ENCODE peak calls at places on chromosomes 2 and 18, in four cellular contexts. One of them, this sample, is unnamed.

GRCh38 chr2:167750675-167751074 is 496.7 kb downstream of the STK39 start:
- DNase-seq in A549: no peak
- DNase-seq in spleen: no peak
- DNase-seq in astrocyte: no peak
- DNase-seq in this sample: no peak

GRCh38 chr2:172826522-172826921 is 90.9 kb downstream of the RAPGEF4 start:
- DNase-seq in spleen: no peak
- DNase-seq in astrocyte: no peak
- DNase-seq in A549: no peak
- DNase-seq in this sample: no peak

GRCh38 chr2:96325038-96325883 is at the start of gene ITPRIPL1:
- DNase-seq in A549: no peak
- DNase-seq in spleen: peak; percentile 85
- DNase-seq in astrocyte: no peak
- DNase-seq in this sample: no peak

GRCh38 chr2:219449609-219450008 is 15.0 kb downstream of the SPEG start:
- DNase-seq in astrocyte: no peak
- DNase-seq in spleen: no peak
- DNase-seq in A549: no peak
- DNase-seq in this sample: no peak

GRCh38 chr2:165837122-165837521 is 43.1 kb upstream of the GALNT3 start:
- DNase-seq in A549: no peak
- DNase-seq in astrocyte: peak; percentile 78
- DNase-seq in spleen: no peak
- DNase-seq in this sample: no peak

GRCh38 chr18:9866627-9867453 is 18.9 kb upstream of the TXNDC2 start:
- DNase-seq in spleen: no peak
- DNase-seq in astrocyte: peak; percentile 29
- DNase-seq in A549: no peak
- DNase-seq in this sample: peak; percentile 75

GRCh38 chr2:161876416-161876815 is 197.6 kb downstream of the DPP4 start:
- DNase-seq in spleen: no peak
- DNase-seq in astrocyte: no peak
- DNase-seq in A549: no peak
- DNase-seq in this sample: no peak

GRCh38 chr2:183604065-183604464 is 479.8 kb downstream of the NUP35 start:
- DNase-seq in spleen: no peak
- DNase-seq in astrocyte: no peak
- DNase-seq in A549: no peak
- DNase-seq in this sample: no peak

GRCh38 chr2:235793163-235793752 is 299.4 kb downstream of the AGAP1 start:
- DNase-seq in astrocyte: no peak
- DNase-seq in A549: peak; percentile 6
- DNase-seq in spleen: peak; percentile 64
- DNase-seq in this sample: no peak

GRCh38 chr2:116737951-116738350 is 1076.5 kb upstream of the DDX18 start:
- DNase-seq in astrocyte: no peak
- DNase-seq in A549: no peak
- DNase-seq in spleen: no peak
- DNase-seq in this sample: no peak

GRCh38 chr2:16394072-16394985 is 271.3 kb downstream of the CYRIA start:
- DNase-seq in spleen: no peak
- DNase-seq in astrocyte: no peak
- DNase-seq in A549: no peak
- DNase-seq in this sample: no peak

GRCh38 chr2:137117385-137117784 is 352.0 kb downstream of the THSD7B start:
- DNase-seq in astrocyte: peak; percentile 10
- DNase-seq in spleen: no peak
- DNase-seq in A549: no peak
- DNase-seq in this sample: no peak

GRCh38 chr2:215677466-215677865 is 241.6 kb upstream of the FN1 start:
- DNase-seq in A549: no peak
- DNase-seq in astrocyte: peak; percentile 74
- DNase-seq in spleen: no peak
- DNase-seq in this sample: no peak

GRCh38 chr2:241546771-241547498 is 11.6 kb upstream of the BOK start:
- DNase-seq in astrocyte: peak; percentile 94
- DNase-seq in spleen: peak; percentile 67
- DNase-seq in A549: no peak
- DNase-seq in this sample: no peak

GRCh38 chr18:43277164-43277600 is at the start of gene SYT4:
- DNase-seq in spleen: peak; percentile 57
- DNase-seq in A549: no peak
- DNase-seq in astrocyte: peak; percentile 62
- DNase-seq in this sample: peak; percentile 69

GRCh38 chr2:28374331-28374730 is 18.3 kb upstream of the FOSL2 start:
- DNase-seq in astrocyte: no peak
- DNase-seq in spleen: peak; percentile 56
- DNase-seq in A549: no peak
- DNase-seq in this sample: peak; percentile 40

GRCh38 chr2:161418715-161419337 is 2.7 kb downstream of the TBR1 start:
- DNase-seq in spleen: no peak
- DNase-seq in A549: no peak
- DNase-seq in astrocyte: no peak
- DNase-seq in this sample: no peak

GRCh38 chr2:233810385-233810784 is 32.3 kb downstream of the MROH2A start:
- DNase-seq in A549: no peak
- DNase-seq in spleen: no peak
- DNase-seq in astrocyte: no peak
- DNase-seq in this sample: peak; percentile 16

GRCh38 chr2:231463698-231464575 is at the start of gene NCL:
- DNase-seq in A549: peak; percentile 46
- DNase-seq in astrocyte: peak; percentile 94
- DNase-seq in spleen: peak; percentile 96
- DNase-seq in this sample: peak; percentile 93

GRCh38 chr2:215747244-215747620 is 266.1 kb downstream of the MREG start:
- DNase-seq in astrocyte: peak; percentile 63
- DNase-seq in A549: no peak
- DNase-seq in spleen: no peak
- DNase-seq in this sample: no peak

GRCh38 chr18:8424481-8424880 is 184.8 kb upstream of the RAB12 start:
- DNase-seq in spleen: no peak
- DNase-seq in astrocyte: no peak
- DNase-seq in A549: no peak
- DNase-seq in this sample: no peak

GRCh38 chr18:9296233-9297006 is 38.2 kb upstream of the TWSG1 start:
- DNase-seq in astrocyte: no peak
- DNase-seq in A549: no peak
- DNase-seq in spleen: no peak
- DNase-seq in this sample: no peak

GRCh38 chr18:468841-469796 is 31.4 kb downstream of the COLEC12 start:
- DNase-seq in spleen: no peak
- DNase-seq in A549: no peak
- DNase-seq in astrocyte: no peak
- DNase-seq in this sample: no peak

DNA sequence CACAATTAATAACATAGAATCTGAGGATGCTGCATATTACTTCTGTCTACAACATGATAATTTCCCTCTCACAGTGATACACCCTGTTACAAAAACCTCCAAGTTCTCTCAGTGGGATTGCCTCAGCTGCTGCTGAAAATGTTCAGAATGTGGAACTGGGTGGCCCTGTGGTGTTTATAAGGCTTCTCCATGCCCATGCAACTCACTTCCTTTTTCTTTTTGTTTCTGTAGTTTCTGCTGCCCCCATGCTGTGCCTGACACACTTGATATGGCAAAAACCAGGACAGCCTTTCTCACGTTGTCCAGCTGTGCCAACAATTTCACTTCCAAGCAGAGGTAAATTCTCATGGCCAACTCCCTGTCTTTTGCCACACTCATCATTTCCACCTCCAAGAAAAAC is 206.2 kb downstream of the RPIA start:
- DNase-seq in A549: no peak
- DNase-seq in spleen: no peak
- DNase-seq in astrocyte: no peak
- DNase-seq in this sample: no peak
- H3K4me1 ChIP-seq in A549: no peaks in the 10 kb centered on the region
- H3K4me1 ChIP-seq in spleen: no peaks in the 10 kb centered on the region
- H3K4me1 ChIP-seq in astrocyte: no peaks in the 10 kb centered on the region
- H3K4me1 ChIP-seq in this sample: no peaks in the 10 kb centered on the region

GRCh38 chr2:14776216-14776615 is 143.7 kb downstream of the LRATD1 start:
- DNase-seq in astrocyte: no peak
- DNase-seq in spleen: no peak
- DNase-seq in A549: no peak
- DNase-seq in this sample: no peak
- H3K4me3 ChIP-seq in astrocyte: no peak overlapping the region
- H3K4me3 ChIP-seq in spleen: no peak overlapping the region
- H3K4me3 ChIP-seq in A549: no peak overlapping the region
- H3K4me3 ChIP-seq in this sample: no peak overlapping the region

GRCh38 chr2:63843791-63844190 is 2.1 kb downstream of the UGP2 start:
- DNase-seq in astrocyte: no peak
- DNase-seq in A549: no peak
- DNase-seq in spleen: no peak
- DNase-seq in this sample: no peak

GRCh38 chr2:63845866-63846265 is 4.2 kb downstream of the UGP2 start:
- DNase-seq in astrocyte: no peak
- DNase-seq in spleen: no peak
- DNase-seq in A549: no peak
- DNase-seq in this sample: no peak

GRCh38 chr2:63849381-63850203 is 7.9 kb downstream of the UGP2 start:
- DNase-seq in A549: no peak
- DNase-seq in spleen: no peak
- DNase-seq in astrocyte: peak; percentile 66
- DNase-seq in this sample: no peak

GRCh38 chr2:63844616-63845015 is 2.9 kb downstream of the UGP2 start:
- DNase-seq in spleen: no peak
- DNase-seq in A549: no peak
- DNase-seq in astrocyte: no peak
- DNase-seq in this sample: no peak

DNA sequence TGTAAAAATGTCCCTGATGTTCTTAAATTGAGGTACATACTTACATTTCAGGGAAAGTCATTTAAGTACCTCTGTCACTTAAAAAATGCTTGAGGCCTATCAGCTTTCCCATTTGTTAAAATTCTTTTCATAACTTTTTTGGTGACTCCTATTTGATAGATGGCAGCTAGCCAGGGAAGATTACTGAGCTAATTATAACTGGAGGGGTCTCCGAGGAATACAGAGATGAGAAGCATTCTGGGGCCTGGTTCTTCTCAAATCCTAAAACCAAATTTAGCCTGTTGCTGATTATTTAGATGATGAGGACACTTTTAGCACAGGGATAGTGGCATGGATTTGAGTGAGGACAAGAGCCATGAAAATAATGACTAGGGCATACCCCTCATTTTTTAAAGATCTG is 4.8 kb downstream of the UGP2 start:
- DNase-seq in astrocyte: no peak
- DNase-seq in spleen: no peak
- DNase-seq in A549: no peak
- DNase-seq in this sample: no peak
- H3K4me1 ChIP-seq in astrocyte: peaks cover 20% of the 10 kb centered on the region
- H3K4me1 ChIP-seq in spleen: peaks cover 44% of the 10 kb centered on the region
- H3K4me1 ChIP-seq in A549: peaks cover 30% of the 10 kb centered on the region
- H3K4me1 ChIP-seq in this sample: peaks cover 62% of the 10 kb centered on the region

DNA sequence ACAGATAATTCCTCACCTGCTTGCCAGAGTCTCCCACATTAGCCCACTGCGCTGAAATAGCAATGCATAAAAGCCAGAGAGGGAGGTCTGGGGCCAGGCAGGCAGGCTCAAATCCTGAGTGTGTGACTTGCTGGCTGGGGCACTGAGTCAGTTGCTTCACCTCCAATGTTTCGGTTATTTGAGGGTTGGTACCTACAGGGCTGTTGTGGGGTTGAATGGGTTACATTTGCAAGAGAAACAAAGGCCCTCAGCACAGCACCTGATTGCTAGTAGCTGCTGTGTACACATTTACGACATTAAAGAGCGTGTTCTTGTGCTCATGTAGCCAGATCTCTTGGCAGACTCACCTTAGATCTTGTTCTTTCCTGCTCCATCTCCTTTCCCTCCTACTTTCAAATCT is 34.1 kb upstream of the FAM110C start:
- DNase-seq in astrocyte: no peak
- DNase-seq in A549: no peak
- DNase-seq in spleen: no peak
- DNase-seq in this sample: no peak
- H3K4me3 ChIP-seq in astrocyte: no peak overlapping the region
- H3K4me3 ChIP-seq in A549: no peak overlapping the region
- H3K4me3 ChIP-seq in spleen: no peak overlapping the region
- H3K4me3 ChIP-seq in this sample: no peak overlapping the region

DNA sequence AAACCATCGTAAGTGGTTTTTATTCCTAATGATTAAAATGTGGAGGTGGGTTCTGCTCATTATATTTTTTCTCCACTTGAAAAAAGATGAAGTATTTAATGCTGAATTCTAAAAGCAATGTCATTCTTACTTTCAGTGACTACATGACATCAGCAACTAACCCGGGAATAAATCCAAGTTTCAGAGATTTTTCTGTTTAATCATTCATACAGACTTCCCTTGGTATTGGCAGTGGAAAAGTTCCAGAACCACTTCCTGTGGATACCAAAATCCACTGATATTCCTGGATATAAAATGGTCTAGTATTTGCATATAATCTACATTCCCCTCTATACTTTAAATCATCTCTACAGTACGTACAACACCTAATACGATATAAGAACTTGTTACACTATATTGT is 128.6 kb downstream of the ZNF532 start:
- DNase-seq in spleen: no peak
- DNase-seq in astrocyte: peak; percentile 93
- DNase-seq in A549: peak; percentile 49
- DNase-seq in this sample: no peak
- H3K4me1 ChIP-seq in spleen: peaks cover 23% of the 10 kb centered on the region
- H3K4me1 ChIP-seq in astrocyte: peaks cover 65% of the 10 kb centered on the region
- H3K4me1 ChIP-seq in A549: peaks cover 58% of the 10 kb centered on the region
- H3K4me1 ChIP-seq in this sample: peaks cover 24% of the 10 kb centered on the region

GRCh38 chr2:127083819-127084503 is 23.0 kb downstream of the BIN1 start:
- DNase-seq in spleen: no peak
- DNase-seq in astrocyte: peak; percentile 98
- DNase-seq in A549: no peak
- DNase-seq in this sample: peak; percentile 88
- H3K4me3 ChIP-seq in spleen: no peak overlapping the region
- H3K4me3 ChIP-seq in astrocyte: peak overlapping the region; percentile 21
- H3K4me3 ChIP-seq in A549: no peak overlapping the region
- H3K4me3 ChIP-seq in this sample: no peak overlapping the region

GRCh38 chr2:128686498-128686861 is 367.8 kb upstream of the HS6ST1 start:
- DNase-seq in spleen: no peak
- DNase-seq in astrocyte: peak; percentile 10
- DNase-seq in A549: no peak
- DNase-seq in this sample: no peak

GRCh38 chr2:128685841-128686497 is 367.3 kb upstream of the HS6ST1 start:
- DNase-seq in spleen: no peak
- DNase-seq in A549: no peak
- DNase-seq in astrocyte: no peak
- DNase-seq in this sample: no peak

GRCh38 chr2:128681351-128681906 is 362.8 kb upstream of the HS6ST1 start:
- DNase-seq in spleen: no peak
- DNase-seq in astrocyte: no peak
- DNase-seq in A549: no peak
- DNase-seq in this sample: no peak

GRCh38 chr2:128684523-128684922 is 365.9 kb upstream of the HS6ST1 start:
- DNase-seq in astrocyte: no peak
- DNase-seq in A549: no peak
- DNase-seq in spleen: no peak
- DNase-seq in this sample: no peak

GRCh38 chr2:128682266-128682665 is 363.6 kb upstream of the HS6ST1 start:
- DNase-seq in spleen: no peak
- DNase-seq in A549: no peak
- DNase-seq in astrocyte: no peak
- DNase-seq in this sample: no peak
- H3K4me1 ChIP-seq in spleen: no peaks in the 10 kb centered on the region
- H3K4me1 ChIP-seq in A549: no peaks in the 10 kb centered on the region
- H3K4me1 ChIP-seq in astrocyte: no peaks in the 10 kb centered on the region
- H3K4me1 ChIP-seq in this sample: no peaks in the 10 kb centered on the region